ENCODE peak calls at places on chromosome X, in six cellular contexts. K is neuronal stem cell, I is H1, P is H9, T is mesendoderm, F is IMR-90. J is an unnamed sample. For H3K79me1, the result is how much of the 10 kb centered on the place peaks cover.

GRCh38 chrX:19204623-19205022 is 82.4 kb upstream of the ADGRG2 start:
- DNase-seq in K (no peak), I (no peak), P (no peak), T (no peak), F (no peak), J (no peak)

GRCh38 chrX:52933213-52933612 is 25.1 kb downstream of the FAM156A start:
- DNase-seq in K (no peak), I (no peak), P (no peak), T (no peak), F (no peak), J (no peak)

GRCh38 chrX:13000311-13000811 is 25.5 kb downstream of the TMSB4X start:
- DNase-seq in K (no peak), I (no peak), P (no peak), T (no peak), F (no peak), J (no peak)

GRCh38 chrX:112946227-112946626 is 105.6 kb upstream of the AMOT start:
- DNase-seq in K (no peak), I (no peak), P (no peak), T (no peak), F (no peak), J (no peak)

GRCh38 chrX:44432641-44433040 is 89.2 kb upstream of the EFHC2 start:
- DNase-seq in K (peak), I (peak), P (no peak), T (peak), F (peak), J (peak)

GRCh38 chrX:129748265-129748664 is 9.5 kb downstream of the XPNPEP2 start:
- DNase-seq in K (no peak), I (no peak), P (no peak), T (no peak), F (peak), J (no peak)

GRCh38 chrX:66635360-66635759 is 3.5 kb downstream of the EDA2R start:
- DNase-seq in K (no peak), I (no peak), P (no peak), T (peak), F (peak), J (peak)

GRCh38 chrX:47224266-47224895 is 5.9 kb downstream of the CDK16 start:
- DNase-seq in K (no peak), I (no peak), P (no peak), T (no peak), F (no peak), J (no peak)

GRCh38 chrX:154541896-154542722 is 4.5 kb downstream of the G6PD start:
- DNase-seq in K (no peak), I (no peak), P (no peak), T (peak), F (peak), J (peak)

GRCh38 chrX:152907084-152907651 is 9.3 kb downstream of the ZNF185 start:
- DNase-seq in K (peak), I (no peak), P (peak), T (peak), F (peak), J (peak)

GRCh38 chrX:109774706-109775105 is 41.6 kb upstream of the ACSL4 start:
- DNase-seq in K (no peak), I (no peak), P (no peak), T (no peak), F (peak), J (peak)

GRCh38 chrX:19877431-19877830 is 10.0 kb downstream of the SH3KBP1 start:
- DNase-seq in K (no peak), I (no peak), P (no peak), T (no peak), F (no peak), J (no peak)

GRCh38 chrX:20974326-20974725 is 399.9 kb upstream of the CNKSR2 start:
- DNase-seq in K (no peak), I (no peak), P (no peak), T (no peak), F (no peak), J (peak)

GRCh38 chrX:65677954-65678469 is 10.6 kb downstream of the MSN start:
- DNase-seq in K (no peak), I (no peak), P (no peak), T (no peak), F (peak), J (peak)

GRCh38 chrX:141439651-141440050 is 144.9 kb downstream of the SPANXA1 start:
- DNase-seq in K (no peak), I (no peak), P (no peak), T (no peak), F (peak), J (no peak)

GRCh38 chrX:106932492-106932923 is 12.3 kb downstream of the CLDN2 start:
- DNase-seq in K (no peak), I (no peak), P (no peak), T (no peak), F (peak), J (peak)

GRCh38 chrX:150517303-150517896 is 51.0 kb upstream of the MTM1 start:
- DNase-seq in K (no peak), I (no peak), P (no peak), T (no peak), F (peak), J (peak)

GRCh38 chrX:7294483-7294882 is 146.5 kb upstream of the PUDP start:
- DNase-seq in K (no peak), I (no peak), P (no peak), T (no peak), F (peak), J (no peak)

GRCh38 chrX:113790987-113791386 is 792.9 kb upstream of the HTR2C start:
- DNase-seq in K (no peak), I (no peak), P (no peak), T (no peak), F (no peak), J (no peak)

GRCh38 chrX:119398587-119398973 is 556 bp upstream of the SLC25A43 start:
- DNase-seq in K (no peak), I (no peak), P (no peak), T (no peak), F (no peak), J (peak)

GRCh38 chrX:20547649-20548051 is 280.9 kb upstream of the RPS6KA3 start:
- DNase-seq in K (no peak), I (no peak), P (no peak), T (no peak), F (peak), J (peak)

DNA sequence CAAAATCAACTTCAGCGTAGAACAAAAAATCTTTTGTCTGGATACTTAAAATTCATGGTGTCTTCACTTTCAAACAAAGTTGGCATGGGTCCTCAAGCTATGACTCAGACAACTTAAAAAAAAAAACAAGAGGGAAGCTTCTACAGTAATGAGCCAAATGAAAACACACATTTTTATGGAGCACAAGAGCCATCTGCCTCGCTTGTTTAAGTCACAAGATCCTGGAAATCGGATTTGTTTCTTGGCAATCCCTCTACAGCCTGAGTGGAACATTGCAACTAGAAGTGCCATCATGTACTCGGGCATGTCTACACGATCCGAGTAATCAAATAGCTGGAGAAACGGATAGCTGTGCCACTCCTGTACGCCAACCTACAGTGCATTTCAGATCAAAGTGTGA is 22.6 kb downstream of the LAMP2 start:
- DNase-seq in K (no peak), I (no peak), P (no peak), T (no peak), F (peak), J (peak)
- H2BK15ac ChIP-seq in K (no peak), I (no peak), P (no peak), T (no peak), F (no peak), J (no peak)

GRCh38 chrX:17226736-17227135 is 148.3 kb upstream of the NHS start:
- DNase-seq in K (no peak), I (peak), P (peak), T (peak), F (no peak), J (no peak)
- H3K79me1 ChIP-seq in K (under half), I (under half), P (under half), T (under half), F (under half), J (under half)

DNA sequence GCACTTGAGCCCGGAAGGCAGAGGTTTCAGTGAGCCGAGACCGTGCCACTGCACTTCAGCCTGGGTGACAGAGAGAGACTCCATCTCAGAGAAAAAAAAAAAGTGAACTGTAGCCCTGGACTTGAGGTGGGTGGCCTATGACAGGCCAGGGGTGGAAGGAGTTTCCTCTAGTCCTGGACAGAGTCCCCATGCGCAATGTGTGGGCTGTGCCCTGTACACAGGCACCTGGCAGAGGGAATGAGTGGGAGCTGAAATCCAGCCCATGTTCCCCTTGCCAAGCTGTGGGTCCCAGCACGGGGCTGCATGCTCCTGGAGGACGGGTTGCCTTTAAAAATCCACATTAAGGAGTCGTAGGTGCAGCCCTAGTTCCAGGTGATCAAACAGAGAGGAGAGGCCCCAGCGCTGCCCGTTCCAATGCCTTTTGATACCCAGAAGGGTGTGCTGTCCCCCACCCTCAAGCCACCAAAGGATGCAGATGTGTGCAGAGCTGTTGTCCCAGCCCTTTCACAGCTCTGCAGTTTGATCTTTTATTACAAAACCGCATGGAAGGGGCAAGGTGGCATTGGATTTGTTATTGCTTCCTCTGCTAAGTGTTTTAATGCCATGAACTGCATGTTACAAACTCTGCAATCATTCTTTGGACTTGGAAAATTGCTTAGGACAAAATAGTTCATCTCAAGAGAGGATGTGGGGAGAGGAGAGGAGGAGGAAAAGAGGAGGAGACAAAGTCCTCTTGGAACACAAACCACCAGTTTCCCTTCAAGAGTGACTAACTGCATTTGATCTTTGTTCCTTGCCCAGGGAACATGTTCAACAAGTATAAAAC is 38.0 kb upstream of the PDK3 start:
- DNase-seq in K (no peak), I (no peak), P (no peak), T (no peak), F (no peak), J (no peak)
- H4K8ac ChIP-seq in K (no peak), I (no peak), P (no peak), T (no peak), F (no peak), J (no peak)

GRCh38 chrX:11376163-11376562 is 83.0 kb downstream of the AMELX start:
- DNase-seq in K (no peak), I (no peak), P (no peak), T (no peak), F (no peak), J (no peak)
- H2BK15ac ChIP-seq in K (no peak), I (no peak), P (no peak), T (no peak), F (no peak), J (no peak)

DNA sequence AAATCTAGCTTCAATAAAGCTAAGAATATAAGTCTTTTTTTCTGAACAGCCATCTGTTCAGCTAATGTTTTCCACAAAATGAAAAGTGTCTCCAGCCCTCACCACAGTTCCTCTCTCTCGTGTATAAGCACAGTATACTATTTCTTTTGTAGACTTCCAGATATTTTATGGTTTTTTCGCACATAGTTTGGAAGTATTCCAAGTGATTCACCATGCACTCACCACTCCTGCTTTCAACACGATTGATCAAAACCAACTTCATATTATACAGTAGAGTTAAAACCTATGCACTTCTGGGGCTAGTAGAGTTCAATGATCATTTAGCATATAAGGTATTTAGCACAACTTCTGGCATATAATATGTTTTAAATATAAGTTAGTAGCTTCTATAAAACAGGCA is 105.8 kb upstream of the DCAF12L1 start:
- DNase-seq in K (no peak), I (no peak), P (no peak), T (no peak), F (no peak), J (no peak)
- H3K79me1 ChIP-seq in K (under half), I (under half), P (under half), T (under half), F (under half), J (under half)

DNA sequence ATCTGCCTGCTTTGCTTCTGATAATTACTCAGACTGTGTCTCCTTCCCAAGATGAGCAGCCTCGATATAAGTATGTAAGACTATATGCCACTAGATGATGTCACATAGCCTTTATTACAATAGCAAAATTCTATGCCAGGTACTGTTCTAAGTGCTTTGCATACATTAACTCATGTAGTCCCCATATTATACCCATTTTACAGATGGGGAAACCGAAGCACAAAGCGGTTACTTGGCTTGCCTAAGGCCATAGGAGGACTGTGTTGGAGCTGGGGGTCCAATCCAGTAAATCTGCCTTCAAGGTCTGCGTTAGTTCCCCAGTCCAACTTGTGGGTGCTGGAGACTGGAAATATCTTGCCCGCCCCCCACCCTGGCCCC is 826 bp upstream of the SCML1 start:
- DNase-seq in K (no peak), I (no peak), P (no peak), T (no peak), F (no peak), J (no peak)
- H4K8ac ChIP-seq in K (no peak), I (no peak), P (no peak), T (no peak), F (peak), J (peak)

GRCh38 chrX:10450229-10450958 is 170.0 kb downstream of the MID1 start:
- DNase-seq in K (no peak), I (no peak), P (no peak), T (no peak), F (peak), J (peak)

GRCh38 chrX:10447577-10448214 is 172.7 kb downstream of the MID1 start:
- DNase-seq in K (no peak), I (no peak), P (no peak), T (no peak), F (peak), J (no peak)

GRCh38 chrX:10453945-10454344 is 166.4 kb downstream of the MID1 start:
- DNase-seq in K (peak), I (no peak), P (no peak), T (no peak), F (no peak), J (no peak)

DNA sequence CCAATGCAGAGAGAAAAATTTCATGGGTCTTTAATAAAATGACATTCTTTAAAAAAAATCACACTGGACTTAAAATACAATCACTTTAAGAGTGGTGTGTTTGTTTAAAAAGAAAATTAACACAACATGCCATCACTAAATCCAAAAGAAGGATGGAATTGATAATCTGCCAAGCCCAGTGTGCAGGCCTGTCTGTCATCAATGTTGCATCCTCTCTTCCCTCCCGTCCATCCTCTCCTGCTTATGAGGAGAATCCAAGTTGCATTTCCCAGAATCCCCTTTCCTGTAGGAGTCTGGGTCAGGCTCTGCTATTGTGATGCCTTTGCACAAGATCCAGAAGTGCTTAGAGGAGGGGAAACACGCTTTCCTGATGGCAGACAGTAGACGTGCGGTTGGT is 169.4 kb downstream of the MID1 start:
- DNase-seq in K (no peak), I (no peak), P (no peak), T (no peak), F (no peak), J (no peak)
- H2BK15ac ChIP-seq in K (no peak), I (no peak), P (no peak), T (no peak), F (peak), J (no peak)